ENCODE peak calls at places on chromosomes 2 and 18, in ten cellular contexts. One of them, this sample, is unnamed.

GRCh38 chr2:196988599-196988998 is 62.1 kb upstream of the PGAP1 start:
- DNase-seq in NCI-H1417: no peak
- DNase-seq in pancreas: no peak
- DNase-seq in dermis blood vessel endothelial cell: no peak
- DNase-seq in adrenal gland: no peak
- DNase-seq in omental fat pad: no peak
- DNase-seq in cardiac fibroblast: no peak
- DNase-seq in stimulated activated CD8-positive, alpha-beta memory T cell treated with anti-CD3 and anti-CD28 coated beads, Interleukin-12 subunit alpha, Interleukin-12 subunit beta, amount 100 ng/mL, for 4 hours: no peak
- DNase-seq in astrocyte of the spinal cord: peak; percentile 23
- DNase-seq in body of pancreas: no peak
- DNase-seq in this sample: no peak

GRCh38 chr2:240432820-240433801 is 2.4 kb upstream of the GPC1 start:
- DNase-seq in cardiac fibroblast: no peak
- DNase-seq in pancreas: peak; percentile 4
- DNase-seq in dermis blood vessel endothelial cell: no peak
- DNase-seq in NCI-H1417: no peak
- DNase-seq in astrocyte of the spinal cord: no peak
- DNase-seq in omental fat pad: peak; percentile 6
- DNase-seq in body of pancreas: peak; percentile 18
- DNase-seq in adrenal gland: peak; percentile 25
- DNase-seq in stimulated activated CD8-positive, alpha-beta memory T cell treated with anti-CD3 and anti-CD28 coated beads, Interleukin-12 subunit alpha, Interleukin-12 subunit beta, amount 100 ng/mL, for 4 hours: no peak
- DNase-seq in this sample: peak; percentile 18

GRCh38 chr18:43170586-43170985 is 55.1 kb upstream of the RIT2 start:
- DNase-seq in dermis blood vessel endothelial cell: no peak
- DNase-seq in pancreas: no peak
- DNase-seq in astrocyte of the spinal cord: no peak
- DNase-seq in adrenal gland: no peak
- DNase-seq in stimulated activated CD8-positive, alpha-beta memory T cell treated with anti-CD3 and anti-CD28 coated beads, Interleukin-12 subunit alpha, Interleukin-12 subunit beta, amount 100 ng/mL, for 4 hours: no peak
- DNase-seq in NCI-H1417: no peak
- DNase-seq in body of pancreas: no peak
- DNase-seq in cardiac fibroblast: no peak
- DNase-seq in omental fat pad: no peak
- DNase-seq in this sample: no peak

GRCh38 chr2:12083081-12083569 is 336.7 kb downstream of the LPIN1 start:
- DNase-seq in dermis blood vessel endothelial cell: no peak
- DNase-seq in astrocyte of the spinal cord: no peak
- DNase-seq in omental fat pad: no peak
- DNase-seq in stimulated activated CD8-positive, alpha-beta memory T cell treated with anti-CD3 and anti-CD28 coated beads, Interleukin-12 subunit alpha, Interleukin-12 subunit beta, amount 100 ng/mL, for 4 hours: no peak
- DNase-seq in cardiac fibroblast: no peak
- DNase-seq in adrenal gland: no peak
- DNase-seq in pancreas: no peak
- DNase-seq in NCI-H1417: no peak
- DNase-seq in body of pancreas: no peak
- DNase-seq in this sample: no peak

GRCh38 chr2:96308248-96308647 is 2.9 kb upstream of the SNRNP200 start:
- DNase-seq in stimulated activated CD8-positive, alpha-beta memory T cell treated with anti-CD3 and anti-CD28 coated beads, Interleukin-12 subunit alpha, Interleukin-12 subunit beta, amount 100 ng/mL, for 4 hours: no peak
- DNase-seq in cardiac fibroblast: no peak
- DNase-seq in pancreas: no peak
- DNase-seq in adrenal gland: no peak
- DNase-seq in body of pancreas: no peak
- DNase-seq in omental fat pad: no peak
- DNase-seq in dermis blood vessel endothelial cell: no peak
- DNase-seq in astrocyte of the spinal cord: no peak
- DNase-seq in NCI-H1417: peak; percentile 10
- DNase-seq in this sample: no peak

GRCh38 chr2:111100087-111100764 is 20.5 kb upstream of the BCL2L11 start:
- DNase-seq in astrocyte of the spinal cord: no peak
- DNase-seq in cardiac fibroblast: no peak
- DNase-seq in omental fat pad: no peak
- DNase-seq in stimulated activated CD8-positive, alpha-beta memory T cell treated with anti-CD3 and anti-CD28 coated beads, Interleukin-12 subunit alpha, Interleukin-12 subunit beta, amount 100 ng/mL, for 4 hours: no peak
- DNase-seq in body of pancreas: no peak
- DNase-seq in adrenal gland: no peak
- DNase-seq in pancreas: no peak
- DNase-seq in dermis blood vessel endothelial cell: no peak
- DNase-seq in NCI-H1417: peak; percentile 26
- DNase-seq in this sample: no peak

GRCh38 chr2:129744649-129745048 is 234.8 kb upstream of the RAB6C start:
- DNase-seq in NCI-H1417: no peak
- DNase-seq in cardiac fibroblast: no peak
- DNase-seq in body of pancreas: peak; percentile 92
- DNase-seq in omental fat pad: no peak
- DNase-seq in stimulated activated CD8-positive, alpha-beta memory T cell treated with anti-CD3 and anti-CD28 coated beads, Interleukin-12 subunit alpha, Interleukin-12 subunit beta, amount 100 ng/mL, for 4 hours: no peak
- DNase-seq in adrenal gland: no peak
- DNase-seq in dermis blood vessel endothelial cell: no peak
- DNase-seq in pancreas: peak; percentile 90
- DNase-seq in astrocyte of the spinal cord: no peak
- DNase-seq in this sample: no peak

GRCh38 chr18:32624182-32624723 is 148.6 kb downstream of the KLHL14 start:
- DNase-seq in NCI-H1417: no peak
- DNase-seq in adrenal gland: no peak
- DNase-seq in pancreas: no peak
- DNase-seq in dermis blood vessel endothelial cell: no peak
- DNase-seq in astrocyte of the spinal cord: no peak
- DNase-seq in omental fat pad: no peak
- DNase-seq in body of pancreas: no peak
- DNase-seq in cardiac fibroblast: no peak
- DNase-seq in stimulated activated CD8-positive, alpha-beta memory T cell treated with anti-CD3 and anti-CD28 coated beads, Interleukin-12 subunit alpha, Interleukin-12 subunit beta, amount 100 ng/mL, for 4 hours: no peak
- DNase-seq in this sample: no peak

GRCh38 chr18:63161032-63161727 is 158.4 kb downstream of the BCL2 start:
- DNase-seq in dermis blood vessel endothelial cell: peak; percentile 21
- DNase-seq in astrocyte of the spinal cord: no peak
- DNase-seq in body of pancreas: no peak
- DNase-seq in stimulated activated CD8-positive, alpha-beta memory T cell treated with anti-CD3 and anti-CD28 coated beads, Interleukin-12 subunit alpha, Interleukin-12 subunit beta, amount 100 ng/mL, for 4 hours: no peak
- DNase-seq in cardiac fibroblast: no peak
- DNase-seq in adrenal gland: no peak
- DNase-seq in omental fat pad: no peak
- DNase-seq in NCI-H1417: no peak
- DNase-seq in pancreas: no peak
- DNase-seq in this sample: no peak

GRCh38 chr2:132489150-132489549 is 72.5 kb downstream of the GPR39 start:
- DNase-seq in dermis blood vessel endothelial cell: peak; percentile 1
- DNase-seq in cardiac fibroblast: no peak
- DNase-seq in adrenal gland: peak; percentile 9
- DNase-seq in NCI-H1417: no peak
- DNase-seq in omental fat pad: no peak
- DNase-seq in pancreas: no peak
- DNase-seq in stimulated activated CD8-positive, alpha-beta memory T cell treated with anti-CD3 and anti-CD28 coated beads, Interleukin-12 subunit alpha, Interleukin-12 subunit beta, amount 100 ng/mL, for 4 hours: no peak
- DNase-seq in astrocyte of the spinal cord: peak; percentile 32
- DNase-seq in body of pancreas: no peak
- DNase-seq in this sample: no peak

This sample was measured in upper lobe of left lung.